ENCODE peak calls at places on chromosomes 7 and 10, in nine cellular contexts. U is CD4-positive, alpha-beta memory T cell; T is effector CD4-positive, alpha-beta T cell; B is stimulated activated CD4-positive, alpha-beta T cell treated with anti-CD3 and anti-CD28 coated beads, Interleukin-15, amount 100 ng/mL, for 1 hour; O is 8988T; S is nephron progenitor cell; J is lung; M is tibial artery; I is HuH-7.5. Z is an unnamed sample.

GRCh38 chr7:92988941-92989540 is 128.7 kb downstream of the SAMD9 start:
- DNase-seq in I (no peak), J (no peak), U (no peak), T (no peak), M (no peak), O (no peak), S (no peak), B (no peak), Z (no peak)

GRCh38 chr7:50832744-50833143 is 50.0 kb upstream of the GRB10 start:
- DNase-seq in J (no peak), O (no peak), B (no peak), M (no peak), T (no peak), S (no peak), I (no peak), U (no peak), Z (no peak)

GRCh38 chr10:120570418-120570817 is 113.4 kb downstream of the PLPP4 start:
- DNase-seq in U (no peak), J (no peak), O (no peak), T (no peak), B (no peak), I (no peak), S (no peak), M (no peak), Z (no peak)

GRCh38 chr10:47039558-47039905 is 128.3 kb downstream of the PTPN20 start:
- DNase-seq in U (no peak), S (no peak), O (no peak), J (no peak), T (no peak), M (no peak), I (no peak), B (no peak), Z (no peak)

GRCh38 chr7:128841961-128842673 is 11.9 kb downstream of the FLNC start:
- DNase-seq in T (peak; percentile 41), O (peak; percentile 78), U (peak; percentile 48), J (no peak), M (no peak), I (peak; percentile 92), S (peak; percentile 65), B (no peak), Z (no peak)

GRCh38 chr10:84254552-84255137 is 9.8 kb downstream of the RGR start:
- DNase-seq in U (no peak), O (no peak), T (no peak), I (no peak), J (no peak), M (no peak), B (no peak), S (no peak), Z (no peak)

GRCh38 chr10:71079761-71080380 is 132.5 kb upstream of the UNC5B start:
- DNase-seq in U (no peak), S (no peak), J (peak; percentile 22), O (peak; percentile 1), T (no peak), B (no peak), M (no peak), I (no peak), Z (no peak)

GRCh38 chr7:121697731-121698396 is 175.1 kb upstream of the PTPRZ1 start:
- DNase-seq in B (no peak), J (no peak), U (no peak), O (no peak), S (no peak), T (no peak), M (no peak), I (no peak), Z (no peak)

GRCh38 chr10:43292745-43293676 is 26.1 kb upstream of the RASGEF1A start:
- DNase-seq in O (no peak), I (no peak), M (peak; percentile 35), T (peak; percentile 17), U (no peak), B (no peak), J (peak; percentile 58), S (peak; percentile 39), Z (no peak)

GRCh38 chr10:31707578-31708411 is 220.8 kb downstream of the ARHGAP12 start:
- DNase-seq in T (no peak), U (no peak), S (peak; percentile 56), I (no peak), M (peak; percentile 59), B (no peak), J (peak; percentile 42), O (no peak), Z (no peak)

GRCh38 chr7:598899-599298 is 79.3 kb upstream of the PDGFA start:
- DNase-seq in J (no peak), M (no peak), B (no peak), U (no peak), I (no peak), T (no peak), S (no peak), O (no peak), Z (no peak)

GRCh38 chr7:98400538-98401427 is at the start of gene BAIAP2L1:
- DNase-seq in O (peak; percentile 52), U (peak; percentile 69), T (peak; percentile 60), B (peak; percentile 67), I (peak; percentile 80), S (peak; percentile 99), M (no peak), J (peak; percentile 93), Z (peak; percentile 62)

GRCh38 chr10:63446716-63447440 is 18.9 kb downstream of the JMJD1C start:
- DNase-seq in I (no peak), M (no peak), O (no peak), U (no peak), T (no peak), S (no peak), J (no peak), B (no peak), Z (no peak)

GRCh38 chr10:99631496-99631895 is 11.3 kb upstream of the SLC25A28 start:
- DNase-seq in J (no peak), U (no peak), O (no peak), S (no peak), I (no peak), T (no peak), B (no peak), M (no peak), Z (no peak)

GRCh38 chr10:123939591-123939990 is 48.0 kb upstream of the CPXM2 start:
- DNase-seq in M (no peak), U (no peak), I (no peak), O (no peak), B (no peak), J (no peak), S (no peak), T (no peak), Z (no peak)

GRCh38 chr7:142470336-142470830 is 212.5 kb upstream of the PRSS58 start:
- DNase-seq in S (no peak), I (no peak), M (no peak), O (no peak), J (no peak), U (no peak), B (no peak), T (no peak), Z (no peak)

GRCh38 chr10:59905066-59905734 is 1.2 kb downstream of the CCDC6 start:
- DNase-seq in O (no peak), S (peak; percentile 46), M (peak; percentile 35), B (no peak), T (no peak), J (peak; percentile 44), U (no peak), I (no peak), Z (no peak)

GRCh38 chr7:90759752-90760151 is 163.6 kb downstream of the CDK14 start:
- DNase-seq in B (no peak), J (no peak), U (no peak), T (no peak), O (no peak), M (no peak), S (no peak), I (no peak), Z (no peak)

GRCh38 chr10:89147256-89147655 is 59.9 kb downstream of the CH25H start:
- DNase-seq in O (no peak), M (no peak), B (no peak), U (no peak), S (no peak), I (no peak), J (no peak), T (no peak), Z (no peak)

GRCh38 chr10:3777876-3778707 is 6.9 kb downstream of the KLF6 start:
- DNase-seq in T (no peak), J (no peak), S (no peak), I (no peak), M (no peak), U (peak; percentile 21), O (no peak), B (no peak), Z (no peak)

GRCh38 chr10:76324283-76324682 is 892.9 kb downstream of the LRMDA start:
- DNase-seq in U (no peak), O (no peak), B (no peak), S (no peak), M (peak; percentile 58), T (no peak), I (no peak), J (no peak), Z (no peak)

GRCh38 chr10:80474920-80475319 is 20.8 kb downstream of the TSPAN14 start:
- DNase-seq in B (no peak), I (no peak), J (no peak), S (no peak), U (no peak), M (no peak), T (no peak), O (no peak), Z (no peak)

GRCh38 chr7:143909863-143910262 is 7.9 kb upstream of the TCAF1 start:
- DNase-seq in U (no peak), B (no peak), S (no peak), J (no peak), M (no peak), T (no peak), O (no peak), I (no peak), Z (no peak)

GRCh38 chr10:119494224-119495060 is 48.1 kb downstream of the RGS10 start:
- DNase-seq in M (peak; percentile 41), T (no peak), I (no peak), O (no peak), U (no peak), S (no peak), J (no peak), B (no peak), Z (no peak)

GRCh38 chr7:18829518-18830252 is 287.8 kb downstream of the TWIST1 start:
- DNase-seq in I (no peak), S (no peak), M (no peak), U (no peak), T (no peak), J (no peak), B (no peak), O (no peak), Z (no peak)

GRCh38 chr7:34277016-34277800 is 371.9 kb downstream of the BMPER start:
- DNase-seq in S (no peak), I (no peak), T (no peak), O (no peak), B (no peak), U (no peak), M (no peak), J (no peak), Z (no peak)

GRCh38 chr7:11343818-11344413 is 370.2 kb downstream of the PHF14 start:
- DNase-seq in O (no peak), J (no peak), T (no peak), M (no peak), B (no peak), U (peak; percentile 32), I (no peak), S (peak; percentile 10), Z (no peak)

GRCh38 chr10:120456626-120457430 is at the start of gene PLPP4:
- DNase-seq in J (peak; percentile 23), T (no peak), B (no peak), M (no peak), I (no peak), U (no peak), O (peak; percentile 49), S (peak; percentile 74), Z (no peak)

GRCh38 chr10:58513189-58514101 is 773 bp downstream of the BICC1 start:
- DNase-seq in I (peak; percentile 45), S (peak; percentile 46), U (no peak), J (peak; percentile 44), B (no peak), T (no peak), O (peak; percentile 56), M (peak; percentile 77), Z (no peak)

GRCh38 chr7:778968-779451 is 51.9 kb upstream of the PRKAR1B start:
- DNase-seq in B (no peak), I (no peak), S (no peak), J (no peak), M (no peak), O (no peak), T (no peak), U (no peak), Z (no peak)

GRCh38 chr10:102400598-102401321 is 5.3 kb downstream of the NFKB2 start:
- DNase-seq in B (no peak), I (no peak), T (no peak), O (no peak), J (no peak), U (no peak), S (no peak), M (no peak), Z (no peak)

Z was measured in stimulated activated CD8-positive, alpha-beta memory T cell treated with anti-CD3 and anti-CD28 coated beads, Interleukin-4, amount 100 ng/mL, for 1 hour.